ENCODE peak calls at places on chromosome 22, in six cellular contexts. V is naive thymus-derived CD4-positive, alpha-beta T cell; X is tibial nerve; B is colonic mucosa; R is lower lobe of right lung; T is body of pancreas. O is an unnamed sample.

GRCh38 chr22:50674127-50674493 is 1.5 kb downstream of the SHANK3 start:
- DNase-seq in V (no peak), X (no peak), B (no peak), R (no peak), T (no peak), O (no peak)

GRCh38 chr22:46162771-46163170 is 12.4 kb downstream of the PPARA start:
- DNase-seq in V (no peak), X (no peak), B (no peak), R (no peak), T (no peak), O (no peak)

GRCh38 chr22:32542332-32543019 is 67.9 kb downstream of the FBXO7 start:
- DNase-seq in V (no peak), X (peak; percentile 40), B (no peak), R (peak; percentile 56), T (no peak), O (no peak)

GRCh38 chr22:44458044-44459020 is 39.7 kb downstream of the RTL6 start:
- DNase-seq in V (no peak), X (no peak), B (peak; percentile 9), R (no peak), T (peak; percentile 5), O (no peak)

GRCh38 chr22:44625421-44625760 is 76.6 kb upstream of the PRR5 start:
- DNase-seq in V (no peak), X (no peak), B (no peak), R (no peak), T (no peak), O (no peak)

GRCh38 chr22:44802071-44802700 is 49.8 kb downstream of the ARHGAP8 start:
- DNase-seq in V (no peak), X (no peak), B (no peak), R (no peak), T (no peak), O (no peak)

GRCh38 chr22:50417544-50417943 is 57.3 kb downstream of the SBF1 start:
- DNase-seq in V (no peak), X (no peak), B (no peak), R (no peak), T (no peak), O (no peak)

GRCh38 chr22:17368727-17369552 is at the start of gene CECR2:
- DNase-seq in V (no peak), X (peak; percentile 12), B (peak; percentile 25), R (peak; percentile 72), T (peak; percentile 49), O (no peak)

GRCh38 chr22:45742866-45743450 is 71.3 kb downstream of the ATXN10 start:
- DNase-seq in V (no peak), X (no peak), B (no peak), R (peak; percentile 78), T (no peak), O (no peak)

GRCh38 chr22:33050614-33051230 is 7.5 kb downstream of the SYN3 start:
- DNase-seq in V (no peak), X (no peak), B (no peak), R (no peak), T (no peak), O (no peak)

GRCh38 chr22:43446881-43447280 is 35.1 kb downstream of the MPPED1 start:
- DNase-seq in V (no peak), X (no peak), B (no peak), R (no peak), T (no peak), O (no peak)

GRCh38 chr22:46007003-46007847 is 30.3 kb upstream of the WNT7B start:
- DNase-seq in V (no peak), X (no peak), B (no peak), R (peak; percentile 75), T (peak; percentile 54), O (no peak)

GRCh38 chr22:50720301-50720845 is 17.6 kb upstream of the ACR start:
- DNase-seq in V (no peak), X (no peak), B (no peak), R (no peak), T (no peak), O (no peak)

GRCh38 chr22:46297151-46297819 is 615 bp downstream of the GTSE1 start:
- DNase-seq in V (no peak), X (no peak), B (peak; percentile 38), R (peak; percentile 52), T (no peak), O (no peak)

GRCh38 chr22:40805239-40805638 is 13.9 kb downstream of the SLC25A17 start:
- DNase-seq in V (no peak), X (no peak), B (no peak), R (no peak), T (no peak), O (no peak)

GRCh38 chr22:50032109-50032871 is 19.7 kb upstream of the IL17REL start:
- DNase-seq in V (no peak), X (no peak), B (no peak), R (no peak), T (no peak), O (no peak)

GRCh38 chr22:43796567-43796966 is 15.5 kb downstream of the EFCAB6 start:
- DNase-seq in V (no peak), X (no peak), B (no peak), R (no peak), T (no peak), O (no peak)

GRCh38 chr22:42273855-42274451 is 3.5 kb upstream of the TCF20 start:
- DNase-seq in V (no peak), X (no peak), B (no peak), R (no peak), T (no peak), O (no peak)

DNA sequence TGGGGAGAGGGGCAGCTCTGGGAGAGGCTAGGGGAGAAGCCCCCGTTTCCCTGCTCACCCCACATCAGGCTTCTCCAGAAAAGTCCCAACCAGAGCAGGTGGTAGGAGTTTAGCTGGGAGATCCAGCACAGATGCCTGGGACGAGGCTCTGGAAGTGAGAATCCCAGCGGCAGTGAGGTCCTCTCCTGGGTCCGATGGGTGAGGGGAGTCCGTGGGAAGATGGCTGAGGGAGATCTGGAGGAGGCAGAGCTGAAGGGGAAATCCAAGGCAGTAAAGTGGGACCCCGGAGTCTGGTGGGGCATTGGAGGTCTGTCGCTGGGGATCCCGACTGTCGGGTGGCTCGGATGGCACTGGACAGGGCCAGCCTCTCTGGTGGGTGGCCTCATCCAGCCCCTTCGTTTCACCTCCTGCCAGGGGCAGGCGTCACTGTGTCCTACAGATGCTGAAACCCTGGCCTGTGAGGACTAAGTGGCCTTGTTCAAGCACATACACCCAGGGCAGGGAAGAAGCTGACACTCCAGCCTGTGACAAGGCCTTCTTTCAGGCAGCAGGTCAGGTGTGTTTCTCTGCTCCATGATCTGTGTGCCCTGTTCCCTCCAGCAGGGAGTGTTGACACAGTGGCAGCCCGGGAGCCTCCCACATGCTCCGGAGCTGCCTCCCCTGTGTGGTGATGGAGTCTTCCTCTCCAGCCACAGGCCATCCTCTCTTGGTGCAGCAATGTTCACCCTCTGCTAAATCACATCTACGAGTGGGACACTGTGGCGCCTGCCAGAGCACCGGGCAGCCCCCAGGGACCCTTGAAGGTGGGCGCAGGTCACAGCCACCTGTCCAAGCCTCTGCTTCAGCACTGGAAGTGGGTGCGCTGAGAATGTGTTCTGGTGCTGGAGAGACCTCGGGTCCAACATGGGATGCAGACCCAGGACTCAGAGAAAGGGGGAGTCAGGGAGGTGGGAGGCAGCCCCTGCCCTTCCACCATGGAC is 850.8 kb downstream of the BRD1 start:
- DNase-seq in V (no peak), X (no peak), B (no peak), R (no peak), T (no peak), O (no peak)
- H3K27ac ChIP-seq in V (no peak overlapping the region), X (no peak overlapping the region), B (no peak overlapping the region), R (no peak overlapping the region), T (no peak overlapping the region), O (no peak overlapping the region)

DNA sequence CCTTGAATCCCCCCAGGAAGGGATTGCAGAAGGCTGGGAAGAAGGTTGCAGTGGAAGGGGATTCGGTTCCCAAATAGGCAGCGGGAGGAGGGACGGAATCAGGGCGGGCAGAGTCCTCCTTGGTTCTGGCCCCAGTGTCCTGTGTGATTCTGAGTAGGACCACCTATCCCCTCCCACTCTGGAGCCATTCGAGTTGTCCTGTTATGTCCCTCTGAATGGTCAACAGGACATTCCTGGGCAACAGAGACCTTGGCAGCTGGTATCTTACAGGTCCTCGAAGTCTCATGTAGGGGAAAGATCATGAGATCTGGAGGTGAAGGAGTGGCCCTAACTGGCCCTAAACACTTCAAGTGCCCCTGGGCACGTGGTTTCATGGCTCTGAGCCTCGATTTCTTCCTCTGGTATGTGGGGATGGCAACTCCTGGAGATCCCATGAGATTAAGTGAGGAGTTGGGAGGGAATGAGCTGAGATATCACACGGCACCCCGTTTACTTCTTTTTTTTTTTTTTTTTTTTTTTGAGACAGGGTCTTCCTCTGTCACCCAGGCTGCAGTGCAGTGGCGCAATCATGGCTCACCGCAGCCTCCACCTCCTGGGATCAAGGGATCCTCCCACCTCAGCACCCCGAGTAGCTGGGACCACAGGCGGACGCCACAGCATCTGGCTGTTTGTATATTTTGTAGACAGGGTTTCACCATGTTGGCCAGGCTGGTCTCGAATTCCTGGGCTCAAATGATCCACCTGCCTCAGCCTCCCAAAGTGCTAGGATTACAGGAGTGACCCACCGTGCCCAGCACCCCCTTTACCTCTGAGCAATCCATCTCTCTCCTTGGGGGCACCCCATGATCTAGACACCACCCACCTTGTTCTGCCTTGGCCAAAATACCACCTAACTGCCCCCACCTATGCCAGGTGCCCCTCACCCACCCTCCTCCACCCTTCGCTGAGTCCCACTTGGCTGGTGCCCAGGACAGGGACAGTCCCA is 6.8 kb downstream of the LIF start:
- DNase-seq in V (no peak), X (no peak), B (no peak), R (no peak), T (no peak), O (no peak)
- H3K4me1 ChIP-seq in V (no peaks in the 10 kb centered on the region), X (no peaks in the 10 kb centered on the region), B (no peaks in the 10 kb centered on the region), R (peaks cover 21% of the 10 kb centered on the region), T (peaks cover 16% of the 10 kb centered on the region), O (peaks cover 4% of the 10 kb centered on the region)

GRCh38 chr22:36860017-36860416 is 789 bp upstream of the NCF4 start:
- DNase-seq in V (no peak), X (no peak), B (no peak), R (no peak), T (no peak), O (no peak)
- H3K9me3 ChIP-seq in V (no peaks in the 10 kb centered on the region), X (no peaks in the 10 kb centered on the region), B (no peaks in the 10 kb centered on the region), R (no peaks in the 10 kb centered on the region), T (no peaks in the 10 kb centered on the region), O (no peaks in the 10 kb centered on the region)

GRCh38 chr22:36288571-36289405 is 35.9 kb downstream of the APOL1 start:
- DNase-seq in V (no peak), X (no peak), B (no peak), R (peak; percentile 49), T (no peak), O (no peak)

GRCh38 chr22:36286096-36286957 is 33.4 kb downstream of the APOL1 start:
- DNase-seq in V (peak; percentile 64), X (peak; percentile 75), B (peak; percentile 76), R (peak; percentile 73), T (peak; percentile 70), O (peak; percentile 64)

GRCh38 chr22:36287881-36288515 is 35.1 kb downstream of the APOL1 start:
- DNase-seq in V (no peak), X (no peak), B (no peak), R (peak; percentile 59), T (no peak), O (no peak)

GRCh38 chr22:36291831-36292740 is 39.2 kb downstream of the APOL1 start:
- DNase-seq in V (no peak), X (no peak), B (no peak), R (peak; percentile 48), T (no peak), O (no peak)

DNA sequence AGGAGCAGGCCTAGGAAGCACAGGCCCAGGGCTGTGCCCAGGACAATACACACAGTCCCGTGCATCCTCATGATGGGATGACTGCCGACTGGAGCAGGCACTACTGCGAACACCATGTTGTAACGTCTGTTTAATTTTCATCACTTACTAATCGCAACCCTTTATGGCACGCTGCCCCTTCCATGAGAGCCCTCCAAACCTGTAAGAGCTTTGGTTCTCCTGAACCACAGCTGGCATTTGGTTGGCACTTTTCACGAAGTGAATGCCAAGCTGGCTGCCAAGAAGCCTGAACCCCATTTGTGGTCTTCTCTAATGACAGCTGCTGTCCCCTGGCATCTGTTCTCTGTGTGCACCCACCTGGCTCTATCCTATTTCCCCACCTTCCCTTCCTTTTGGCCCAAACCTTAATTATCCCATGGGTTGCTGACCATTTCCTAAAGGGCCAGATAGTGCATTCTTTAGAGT is 36.5 kb downstream of the APOL1 start:
- DNase-seq in V (no peak), X (no peak), B (no peak), R (peak; percentile 80), T (no peak), O (no peak)
- H3K27ac ChIP-seq in V (peak overlapping the region; percentile 35), X (no peak overlapping the region), B (no peak overlapping the region), R (peak overlapping the region; percentile 4), T (no peak overlapping the region), O (no peak overlapping the region)